ENCODE peak calls at places on chromosomes 13 and 19, in ten cellular contexts. L is T1000; F is trophoblast cell; I is endothelial cell; Z is H54; C is activated CD4-positive, alpha-beta T cell treated with anti-CD3 and anti-CD28 coated beads, Interleukin-2, amount 50 U/mL, for 48 hours; Y is fibroblast of lung; R is activated naive CD4-positive, alpha-beta T cell treated with anti-CD3 and anti-CD28 coated beads for 36 hours; P is neural crest cell; M is activated T-cell treated with anti-CD3 and anti-CD28 coated beads for 48 hours. W is an unnamed sample.

GRCh38 chr13:49711218-49711863 is 20.1 kb upstream of the EBPL start:
- DNase-seq in L (no peak), P (no peak), I (no peak), C (no peak), R (no peak), Y (peak; percentile 84), Z (no peak), F (peak; percentile 21), M (no peak), W (no peak)

GRCh38 chr13:66405908-66406802 is 824.0 kb downstream of the PCDH9 start:
- DNase-seq in C (no peak), M (no peak), F (peak; percentile 61), P (no peak), I (no peak), Y (peak; percentile 93), Z (no peak), R (no peak), L (peak; percentile 1), W (no peak)

GRCh38 chr13:35876601-35877000 is 254.6 kb downstream of the DCLK1 start:
- DNase-seq in P (no peak), R (no peak), M (no peak), F (peak; percentile 4), Z (no peak), L (no peak), Y (peak; percentile 18), C (no peak), I (no peak), W (no peak)

GRCh38 chr19:51824603-51825002 is 29.6 kb downstream of the FPR3 start:
- DNase-seq in Z (no peak), F (peak; percentile 35), I (no peak), Y (no peak), L (no peak), M (no peak), P (no peak), R (no peak), C (no peak), W (no peak)

GRCh38 chr19:17889609-17890214 is 18.0 kb downstream of the SLC5A5 start:
- DNase-seq in R (peak; percentile 35), C (peak; percentile 16), M (no peak), P (peak; percentile 65), Z (peak; percentile 54), I (peak; percentile 69), Y (peak; percentile 45), F (peak; percentile 65), L (no peak), W (no peak)

GRCh38 chr19:55703790-55704215 is 28.8 kb downstream of the EPN1 start:
- DNase-seq in M (peak; percentile 61), Y (peak; percentile 6), P (peak; percentile 32), L (no peak), I (peak; percentile 60), C (peak; percentile 63), R (peak; percentile 51), F (peak; percentile 71), Z (peak; percentile 67), W (no peak)

GRCh38 chr13:41019578-41020347 is 647 bp upstream of the ELF1 start:
- DNase-seq in Y (no peak), R (no peak), M (no peak), P (no peak), I (no peak), F (no peak), Z (no peak), L (no peak), C (no peak), W (no peak)

GRCh38 chr13:108313382-108313781 is 43.9 kb downstream of the TNFSF13B start:
- DNase-seq in M (no peak), C (no peak), R (no peak), Z (no peak), L (no peak), I (no peak), P (no peak), Y (no peak), F (no peak), W (no peak)